ENCODE peak calls at places on chromosomes 2 and 18, in seven cellular contexts. One of them, this sample, is unnamed.

GRCh38 chr2:8244634-8245033 is 437.2 kb upstream of the ID2 start:
- DNase-seq in OCI-LY7: no peak
- DNase-seq in lower lobe of right lung: peak; percentile 73
- DNase-seq in right cardiac atrium: no peak
- DNase-seq in foreskin fibroblast: no peak
- DNase-seq in adipocyte: no peak
- DNase-seq in AG08395: no peak
- DNase-seq in this sample: no peak

GRCh38 chr2:42928692-42929576 is 136.6 kb upstream of the HAAO start:
- DNase-seq in OCI-LY7: peak; percentile 42
- DNase-seq in adipocyte: peak; percentile 46
- DNase-seq in lower lobe of right lung: no peak
- DNase-seq in right cardiac atrium: peak; percentile 63
- DNase-seq in foreskin fibroblast: no peak
- DNase-seq in AG08395: no peak
- DNase-seq in this sample: peak; percentile 68

GRCh38 chr2:31523871-31524492 is 56.8 kb downstream of the SRD5A2 start:
- DNase-seq in adipocyte: peak; percentile 87
- DNase-seq in right cardiac atrium: no peak
- DNase-seq in AG08395: peak; percentile 49
- DNase-seq in lower lobe of right lung: no peak
- DNase-seq in foreskin fibroblast: peak; percentile 42
- DNase-seq in OCI-LY7: peak; percentile 69
- DNase-seq in this sample: peak; percentile 72

GRCh38 chr2:113973856-113974255 is 84.0 kb downstream of the ACTR3 start:
- DNase-seq in lower lobe of right lung: no peak
- DNase-seq in right cardiac atrium: no peak
- DNase-seq in AG08395: no peak
- DNase-seq in adipocyte: no peak
- DNase-seq in foreskin fibroblast: no peak
- DNase-seq in OCI-LY7: peak; percentile 72
- DNase-seq in this sample: no peak

GRCh38 chr2:2046497-2046896 is 284.6 kb downstream of the MYT1L start:
- DNase-seq in AG08395: no peak
- DNase-seq in adipocyte: no peak
- DNase-seq in foreskin fibroblast: no peak
- DNase-seq in OCI-LY7: no peak
- DNase-seq in right cardiac atrium: no peak
- DNase-seq in lower lobe of right lung: no peak
- DNase-seq in this sample: no peak

GRCh38 chr2:32772623-32773221 is 144.9 kb downstream of the TTC27 start:
- DNase-seq in OCI-LY7: peak; percentile 71
- DNase-seq in AG08395: peak; percentile 68
- DNase-seq in foreskin fibroblast: peak; percentile 48
- DNase-seq in right cardiac atrium: no peak
- DNase-seq in adipocyte: peak; percentile 86
- DNase-seq in lower lobe of right lung: no peak
- DNase-seq in this sample: peak; percentile 80

GRCh38 chr2:230650585-230651137 is 62.0 kb upstream of the CAB39 start:
- DNase-seq in right cardiac atrium: no peak
- DNase-seq in adipocyte: no peak
- DNase-seq in lower lobe of right lung: no peak
- DNase-seq in foreskin fibroblast: no peak
- DNase-seq in AG08395: no peak
- DNase-seq in OCI-LY7: no peak
- DNase-seq in this sample: no peak

GRCh38 chr2:204491528-204491927 is 53.7 kb upstream of the PARD3B start:
- DNase-seq in foreskin fibroblast: peak; percentile 71
- DNase-seq in OCI-LY7: no peak
- DNase-seq in adipocyte: peak; percentile 52
- DNase-seq in lower lobe of right lung: no peak
- DNase-seq in right cardiac atrium: no peak
- DNase-seq in AG08395: no peak
- DNase-seq in this sample: peak; percentile 38

GRCh38 chr2:235669983-235670962 is 176.4 kb downstream of the AGAP1 start:
- DNase-seq in lower lobe of right lung: peak; percentile 66
- DNase-seq in foreskin fibroblast: peak; percentile 79
- DNase-seq in OCI-LY7: no peak
- DNase-seq in right cardiac atrium: peak; percentile 83
- DNase-seq in AG08395: peak; percentile 75
- DNase-seq in adipocyte: peak; percentile 92
- DNase-seq in this sample: peak; percentile 87

GRCh38 chr18:68489018-68489792 is 225.7 kb downstream of the TMX3 start:
- DNase-seq in foreskin fibroblast: no peak
- DNase-seq in lower lobe of right lung: no peak
- DNase-seq in right cardiac atrium: no peak
- DNase-seq in OCI-LY7: no peak
- DNase-seq in AG08395: no peak
- DNase-seq in adipocyte: no peak
- DNase-seq in this sample: no peak

This sample was measured in choroid plexus epithelial cell.